ENCODE peak calls at places on chromosomes 3 and 15, in five cellular contexts. F, Z, Y, Q and W are unnamed samples.

GRCh38 chr15:72482275-72482674 is 8.1 kb downstream of the ARIH1 start:
- DNase-seq in F (no peak), Q (no peak), Z (no peak), Y (no peak), W (no peak)

GRCh38 chr3:127614928-127615592 is 13.9 kb upstream of the PODXL2 start:
- DNase-seq in Y (no peak), Z (peak), F (no peak), Q (no peak), W (no peak)

GRCh38 chr15:70286110-70286806 is 188.5 kb upstream of the TLE3 start:
- DNase-seq in Z (no peak), F (no peak), Y (no peak), Q (no peak), W (no peak)

GRCh38 chr15:85792102-85792731 is 2.5 kb downstream of the KLHL25 start:
- DNase-seq in Q (no peak), Z (no peak), F (no peak), Y (no peak), W (no peak)

GRCh38 chr3:143329567-143330164 is 210.1 kb downstream of the CHST2 start:
- DNase-seq in F (no peak), Y (no peak), Z (no peak), Q (no peak), W (no peak)

GRCh38 chr3:140843656-140844055 is 98.0 kb upstream of the SLC25A36 start:
- DNase-seq in F (no peak), Z (no peak), Y (no peak), Q (no peak), W (no peak)

GRCh38 chr3:110528305-110529121 is 543.1 kb upstream of the NECTIN3 start:
- DNase-seq in F (no peak), Y (no peak), Z (no peak), Q (no peak), W (no peak)

GRCh38 chr3:38039899-38040261 is 872 bp downstream of the DLEC1 start:
- DNase-seq in Y (peak), Q (peak), F (peak), Z (peak), W (peak)

GRCh38 chr3:54954516-54954915 is 26.7 kb upstream of the LRTM1 start:
- DNase-seq in F (no peak), Q (no peak), Y (no peak), Z (no peak), W (no peak)

GRCh38 chr3:133383175-133383574 is 16.7 kb upstream of the BFSP2 start:
- DNase-seq in F (no peak), Z (no peak), Q (no peak), Y (no peak), W (no peak)

GRCh38 chr15:39597751-39598185 is 16.9 kb downstream of the THBS1 start:
- DNase-seq in Y (no peak), Q (no peak), F (no peak), Z (no peak), W (no peak)

GRCh38 chr3:42351221-42351620 is 59.2 kb downstream of the LYZL4 start:
- DNase-seq in F (no peak), Y (no peak), Z (no peak), Q (no peak), W (no peak)

GRCh38 chr3:141740349-141740748 is 2.3 kb downstream of the RNF7 start:
- DNase-seq in F (no peak), Z (no peak), Q (no peak), Y (no peak), W (no peak)

GRCh38 chr15:100565591-100565990 is 36.4 kb downstream of the LINS1 start:
- DNase-seq in Y (no peak), F (no peak), Q (no peak), Z (no peak), W (no peak)

GRCh38 chr15:65595960-65596359 is 15.0 kb downstream of the INTS14 start:
- DNase-seq in F (no peak), Q (no peak), Z (no peak), Y (no peak), W (no peak)

GRCh38 chr3:138196023-138196422 is 8.9 kb downstream of the ARMC8 start:
- DNase-seq in Y (no peak), F (no peak), Q (no peak), Z (no peak), W (no peak)

GRCh38 chr3:100006570-100007271 is 107.6 kb downstream of the FILIP1L start:
- DNase-seq in F (no peak), Q (no peak), Z (no peak), Y (no peak), W (no peak)

GRCh38 chr15:75631935-75632334 is 6.4 kb upstream of the SNUPN start:
- DNase-seq in Y (no peak), Z (no peak), F (no peak), Q (no peak), W (no peak)

GRCh38 chr3:183745300-183746098 is 47.9 kb downstream of the YEATS2 start:
- DNase-seq in Y (no peak), Q (no peak), Z (no peak), F (no peak), W (no peak)

GRCh38 chr3:133381346-133382109 is 18.3 kb upstream of the BFSP2 start:
- DNase-seq in Q (no peak), Z (no peak), F (no peak), Y (no peak), W (no peak)

GRCh38 chr15:90869140-90869541 is 753 bp downstream of the FURIN start:
- DNase-seq in Z (no peak), Q (no peak), F (no peak), Y (no peak), W (no peak)

GRCh38 chr15:69388259-69388658 is 25.9 kb upstream of the KIF23 start:
- DNase-seq in F (no peak), Y (no peak), Z (peak), Q (no peak), W (no peak)

GRCh38 chr3:64612082-64612860 is 75.5 kb downstream of the ADAMTS9 start:
- DNase-seq in Y (no peak), Q (peak), Z (no peak), F (peak), W (no peak)

GRCh38 chr3:58696093-58696492 is 29.5 kb upstream of the FAM3D start:
- DNase-seq in Q (peak), F (no peak), Z (no peak), Y (no peak), W (no peak)

GRCh38 chr3:195388380-195388779 is 54.4 kb downstream of the ACAP2 start:
- DNase-seq in Y (no peak), F (no peak), Z (no peak), Q (peak), W (no peak)

GRCh38 chr3:189685854-189686253 is 54.7 kb downstream of the TP63 start:
- DNase-seq in Z (no peak), Q (no peak), F (no peak), Y (no peak), W (no peak)

GRCh38 chr15:32898414-32898813 is 180.6 kb downstream of the GREM1 start:
- DNase-seq in F (no peak), Z (no peak), Q (no peak), Y (no peak), W (no peak)

GRCh38 chr15:73340502-73341192 is 28.1 kb downstream of the HCN4 start:
- DNase-seq in Y (no peak), F (no peak), Q (no peak), Z (no peak), W (no peak)

GRCh38 chr15:70035719-70036077 is 62.0 kb downstream of the TLE3 start:
- DNase-seq in F (no peak), Y (no peak), Q (peak), Z (no peak), W (no peak)

GRCh38 chr3:184539801-184540440 is 21.7 kb upstream of the EPHB3 start:
- DNase-seq in Y (no peak), F (no peak), Q (no peak), Z (no peak), W (no peak)

GRCh38 chr3:172259191-172259590 is 189.1 kb downstream of the GHSR start:
- DNase-seq in F (peak), Y (no peak), Q (no peak), Z (no peak), W (no peak)

GRCh38 chr3:125602752-125603649 is 7.7 kb upstream of the OSBPL11 start:
- DNase-seq in Q (no peak), F (no peak), Y (no peak), Z (no peak), W (no peak)

GRCh38 chr3:60304103-60304502 is 947.1 kb downstream of the FHIT start:
- DNase-seq in Z (no peak), Y (no peak), F (no peak), Q (no peak), W (no peak)

GRCh38 chr15:73789491-73790240 is 36.5 kb upstream of the INSYN1 start:
- DNase-seq in Y (no peak), F (no peak), Q (no peak), Z (no peak), W (no peak)

GRCh38 chr3:47022540-47023161 is 43.2 kb downstream of the NBEAL2 start:
- DNase-seq in Q (peak), Z (no peak), F (no peak), Y (no peak), W (no peak)

GRCh38 chr3:149771652-149772271 is 19.5 kb upstream of the COMMD2 start:
- DNase-seq in Q (peak), Z (no peak), F (peak), Y (no peak), W (peak)

GRCh38 chr3:88410259-88410658 is 260.5 kb downstream of the C3orf38 start:
- DNase-seq in Q (no peak), F (no peak), Z (no peak), Y (no peak), W (no peak)

GRCh38 chr3:7025581-7026300 is 164.8 kb downstream of the GRM7 start:
- DNase-seq in Q (no peak), F (no peak), Y (no peak), Z (no peak), W (no peak)

GRCh38 chr3:194396897-194397756 is 1.9 kb downstream of the GP5 start:
- DNase-seq in Q (no peak), F (no peak), Y (peak), Z (peak), W (no peak)

GRCh38 chr15:58396181-58396580 is 35.6 kb upstream of the LIPC start:
- DNase-seq in Y (no peak), Z (no peak), F (no peak), Q (no peak), W (no peak)